ENCODE peak calls at places on chromosomes 11 and 22, in five cellular contexts. L is amygdala; A is hypothalamus; G is GM04503; K is activated T-helper 9 cell treated with anti-CD3 and anti-CD28 coated beads, Interleukin-2, amount 50 U/mL, for 16 hours. O is an unnamed sample.

GRCh38 chr11:125990244-125990643 is 44.4 kb downstream of the VSIG10L2 start:
- DNase-seq in L (no peak), K (no peak), G (peak; percentile 13), A (no peak), O (no peak)

GRCh38 chr11:102168483-102168882 is 58.2 kb downstream of the YAP1 start:
- DNase-seq in A (no peak), K (no peak), G (no peak), L (no peak), O (no peak)

GRCh38 chr11:11467278-11467677 is 114.2 kb upstream of the CSNK2A3 start:
- DNase-seq in G (no peak), A (no peak), L (no peak), K (no peak), O (no peak)

GRCh38 chr11:11218287-11218986 is 134.6 kb downstream of the CSNK2A3 start:
- DNase-seq in L (no peak), G (no peak), K (no peak), A (no peak), O (no peak)

GRCh38 chr11:28448186-28448585 is 340.0 kb downstream of the METTL15 start:
- DNase-seq in A (no peak), G (peak; percentile 50), L (no peak), K (no peak), O (no peak)

GRCh38 chr11:2885676-2886081 is at the start of gene CDKN1C:
- DNase-seq in G (no peak), A (peak; percentile 75), L (no peak), K (peak; percentile 75), O (peak; percentile 79)

GRCh38 chr11:94832604-94833238 is 64.6 kb downstream of the AMOTL1 start:
- DNase-seq in G (no peak), K (no peak), A (no peak), L (no peak), O (no peak)

GRCh38 chr11:3614742-3615171 is 27.0 kb downstream of the ART5 start:
- DNase-seq in L (no peak), K (peak; percentile 24), A (no peak), G (peak; percentile 11), O (no peak)

GRCh38 chr22:49871482-49871881 is 17.8 kb downstream of the ZBED4 start:
- DNase-seq in A (no peak), K (no peak), G (no peak), L (no peak), O (no peak)

GRCh38 chr11:64850979-64851567 is 6.6 kb upstream of the CDC42BPG start:
- DNase-seq in A (no peak), G (no peak), K (no peak), L (no peak), O (peak; percentile 59)

GRCh38 chr22:32781695-32782094 is 19.8 kb upstream of the TIMP3 start:
- DNase-seq in A (no peak), K (no peak), L (no peak), G (no peak), O (no peak)

GRCh38 chr11:15826826-15827225 is 529.5 kb downstream of the SOX6 start:
- DNase-seq in A (no peak), G (no peak), K (no peak), L (no peak), O (no peak)

GRCh38 chr11:46112961-46113617 is 8.2 kb downstream of the PHF21A start:
- DNase-seq in A (no peak), K (no peak), G (no peak), L (no peak), O (peak; percentile 19)

GRCh38 chr11:72561856-72562255 is 112.4 kb downstream of the PDE2A start:
- DNase-seq in G (no peak), K (no peak), L (no peak), A (no peak), O (no peak)

GRCh38 chr11:12272821-12273617 is 104.4 kb upstream of the PARVA start:
- DNase-seq in K (no peak), G (no peak), L (no peak), A (no peak), O (no peak)

GRCh38 chr22:22944268-22944985 is 56.8 kb downstream of the IGLL5 start:
- DNase-seq in K (no peak), G (no peak), L (no peak), A (no peak), O (no peak)

GRCh38 chr22:48477031-48477721 is 1350.5 kb downstream of the BRD1 start:
- DNase-seq in L (no peak), K (no peak), A (peak; percentile 24), G (no peak), O (no peak)

GRCh38 chr11:132576706-132577105 is 955.6 kb downstream of the OPCML start:
- DNase-seq in K (no peak), G (peak; percentile 87), A (no peak), L (no peak), O (no peak)

GRCh38 chr11:70364198-70364597 is 34.1 kb upstream of the CTTN start:
- DNase-seq in L (no peak), A (no peak), G (no peak), K (no peak), O (no peak)

GRCh38 chr11:128689586-128689945 is 4.3 kb upstream of the FLI1 start:
- DNase-seq in G (no peak), K (no peak), L (no peak), A (no peak), O (no peak)

GRCh38 chr11:10293423-10294288 is at the start of gene SBF2:
- DNase-seq in K (peak; percentile 66), G (peak; percentile 78), L (peak; percentile 62), A (peak; percentile 75), O (peak; percentile 76)

GRCh38 chr11:118908931-118909618 is 16.7 kb downstream of the BCL9L start:
- DNase-seq in K (no peak), L (no peak), A (peak; percentile 38), G (no peak), O (no peak)

GRCh38 chr22:29872145-29872893 is 10.7 kb upstream of the MTMR3 start:
- DNase-seq in L (no peak), G (no peak), K (no peak), A (no peak), O (no peak)

GRCh38 chr22:31277741-31278642 is 14.3 kb downstream of the PIK3IP1 start:
- DNase-seq in G (no peak), K (no peak), L (no peak), A (no peak), O (no peak)

GRCh38 chr11:64321533-64321932 is 3.6 kb downstream of the PRDX5 start:
- DNase-seq in G (no peak), K (no peak), L (no peak), A (no peak), O (no peak)

GRCh38 chr11:25625094-25625493 is 706.8 kb upstream of the ANO3 start:
- DNase-seq in A (no peak), L (no peak), G (no peak), K (no peak), O (no peak)

GRCh38 chr22:36331306-36331911 is 56.4 kb downstream of the MYH9 start:
- DNase-seq in G (peak; percentile 67), K (peak; percentile 61), A (no peak), L (no peak), O (peak; percentile 74)

GRCh38 chr11:2709429-2709828 is 9.6 kb upstream of the KCNQ1OT1 start:
- DNase-seq in G (no peak), A (no peak), L (no peak), K (no peak), O (no peak)

GRCh38 chr11:13160302-13160701 is 117.3 kb upstream of the BMAL1 start:
- DNase-seq in A (no peak), G (no peak), L (no peak), K (no peak), O (no peak)

GRCh38 chr11:79418241-79418640 is 22.6 kb downstream of the TENM4 start:
- DNase-seq in A (no peak), K (no peak), G (no peak), L (no peak), O (no peak)

GRCh38 chr11:122656631-122657101 is 1.1 kb downstream of the UBASH3B start:
- DNase-seq in K (no peak), A (peak; percentile 33), G (no peak), L (peak; percentile 17), O (peak; percentile 32)

GRCh38 chr11:68900835-68901381 is 2.7 kb downstream of the MRPL21 start:
- DNase-seq in A (no peak), K (no peak), L (no peak), G (no peak), O (no peak)

GRCh38 chr11:120950880-120951279 is 73.0 kb upstream of the TBCEL start:
- DNase-seq in G (no peak), A (no peak), K (no peak), L (no peak), O (no peak)

GRCh38 chr11:78995166-78995565 is 420.5 kb upstream of the NARS2 start:
- DNase-seq in K (no peak), G (no peak), L (no peak), A (no peak), O (no peak)

GRCh38 chr11:27722117-27722844 is 22.0 kb upstream of the BDNF start:
- DNase-seq in G (no peak), K (no peak), L (no peak), A (no peak), O (no peak)

GRCh38 chr22:50298266-50298637 is 9.2 kb downstream of the PLXNB2 start:
- DNase-seq in G (no peak), K (no peak), A (no peak), L (no peak), O (no peak)

GRCh38 chr11:34027516-34028406 is 23.8 kb upstream of the CAPRIN1 start:
- DNase-seq in L (no peak), G (no peak), K (no peak), A (no peak), O (no peak)

GRCh38 chr22:41425704-41426365 is 20.8 kb downstream of the TOB2 start:
- DNase-seq in L (no peak), G (no peak), K (no peak), A (no peak), O (no peak)

GRCh38 chr11:130122141-130122575 is 37.4 kb upstream of the ST14 start:
- DNase-seq in L (no peak), K (no peak), G (no peak), A (no peak), O (no peak)

GRCh38 chr11:387193-387793 is 6.7 kb upstream of the PKP3 start:
- DNase-seq in K (no peak), A (no peak), L (no peak), G (no peak), O (no peak)

O was measured in activated gamma-delta T cell treated with Interleukin-2 at 50 U/mL for 16 hours.